ENCODE peak calls at places on chromosomes 13 and 19, in five cellular contexts. One of them, this sample, is unnamed.
A peak's percentile ranks its signal among the peaks of the same experiment; 100 is the strongest.

GRCh38 chr19:5235458-5236219 is 105.0 kb downstream of the PTPRS start:
- DNase-seq in upper lobe of left lung: no peak
- DNase-seq in left lung: no peak
- DNase-seq in breast epithelium: no peak
- DNase-seq in A549: no peak
- DNase-seq in this sample: no peak

GRCh38 chr13:94192576-94192975 is 286.9 kb downstream of the DCT start:
- DNase-seq in left lung: no peak
- DNase-seq in A549: peak; percentile 13
- DNase-seq in breast epithelium: no peak
- DNase-seq in upper lobe of left lung: peak; percentile 29
- DNase-seq in this sample: no peak

GRCh38 chr13:34464011-34464410 is 478.1 kb upstream of the NBEA start:
- DNase-seq in upper lobe of left lung: no peak
- DNase-seq in left lung: no peak
- DNase-seq in A549: peak; percentile 28
- DNase-seq in breast epithelium: no peak
- DNase-seq in this sample: no peak

GRCh38 chr13:112958127-112958989 is 10.7 kb upstream of the MCF2L start:
- DNase-seq in A549: no peak
- DNase-seq in breast epithelium: no peak
- DNase-seq in upper lobe of left lung: peak; percentile 20
- DNase-seq in left lung: no peak
- DNase-seq in this sample: no peak

GRCh38 chr13:73984201-73984600 is 150.0 kb downstream of the KLF12 start:
- DNase-seq in A549: no peak
- DNase-seq in breast epithelium: no peak
- DNase-seq in left lung: peak; percentile 36
- DNase-seq in upper lobe of left lung: no peak
- DNase-seq in this sample: no peak

GRCh38 chr13:75365724-75366173 is 116.2 kb downstream of the TBC1D4 start:
- DNase-seq in breast epithelium: no peak
- DNase-seq in left lung: no peak
- DNase-seq in A549: peak; percentile 21
- DNase-seq in upper lobe of left lung: no peak
- DNase-seq in this sample: peak; percentile 29

GRCh38 chr19:6204212-6204611 is 68.7 kb downstream of the ACSBG2 start:
- DNase-seq in left lung: no peak
- DNase-seq in breast epithelium: peak; percentile 50
- DNase-seq in upper lobe of left lung: no peak
- DNase-seq in A549: no peak
- DNase-seq in this sample: no peak

GRCh38 chr13:21584973-21585592 is 18.9 kb downstream of the MICU2 start:
- DNase-seq in upper lobe of left lung: no peak
- DNase-seq in left lung: no peak
- DNase-seq in A549: no peak
- DNase-seq in breast epithelium: no peak
- DNase-seq in this sample: no peak

GRCh38 chr13:75196112-75196855 is 285.7 kb downstream of the TBC1D4 start:
- DNase-seq in left lung: no peak
- DNase-seq in breast epithelium: no peak
- DNase-seq in upper lobe of left lung: no peak
- DNase-seq in A549: no peak
- DNase-seq in this sample: no peak

GRCh38 chr13:68627377-68627776 is 1397.2 kb upstream of the PCDH9 start:
- DNase-seq in breast epithelium: no peak
- DNase-seq in left lung: no peak
- DNase-seq in upper lobe of left lung: no peak
- DNase-seq in A549: no peak
- DNase-seq in this sample: no peak

GRCh38 chr19:2426661-2427322 is 594 bp downstream of the TIMM13 start:
- DNase-seq in breast epithelium: no peak
- DNase-seq in upper lobe of left lung: peak; percentile 37
- DNase-seq in left lung: peak; percentile 86
- DNase-seq in A549: peak; percentile 59
- DNase-seq in this sample: no peak

GRCh38 chr19:55114566-55115145 is 2.8 kb downstream of the PPP1R12C start:
- DNase-seq in upper lobe of left lung: no peak
- DNase-seq in left lung: no peak
- DNase-seq in breast epithelium: no peak
- DNase-seq in A549: no peak
- DNase-seq in this sample: no peak
- H3K4me3 ChIP-seq in upper lobe of left lung: no peak overlapping the region
- H3K4me3 ChIP-seq in left lung: no peak overlapping the region
- H3K4me3 ChIP-seq in breast epithelium: peak overlapping the region; percentile 96
- H3K4me3 ChIP-seq in A549: no peak overlapping the region
- H3K4me3 ChIP-seq in this sample: no peak overlapping the region

DNA sequence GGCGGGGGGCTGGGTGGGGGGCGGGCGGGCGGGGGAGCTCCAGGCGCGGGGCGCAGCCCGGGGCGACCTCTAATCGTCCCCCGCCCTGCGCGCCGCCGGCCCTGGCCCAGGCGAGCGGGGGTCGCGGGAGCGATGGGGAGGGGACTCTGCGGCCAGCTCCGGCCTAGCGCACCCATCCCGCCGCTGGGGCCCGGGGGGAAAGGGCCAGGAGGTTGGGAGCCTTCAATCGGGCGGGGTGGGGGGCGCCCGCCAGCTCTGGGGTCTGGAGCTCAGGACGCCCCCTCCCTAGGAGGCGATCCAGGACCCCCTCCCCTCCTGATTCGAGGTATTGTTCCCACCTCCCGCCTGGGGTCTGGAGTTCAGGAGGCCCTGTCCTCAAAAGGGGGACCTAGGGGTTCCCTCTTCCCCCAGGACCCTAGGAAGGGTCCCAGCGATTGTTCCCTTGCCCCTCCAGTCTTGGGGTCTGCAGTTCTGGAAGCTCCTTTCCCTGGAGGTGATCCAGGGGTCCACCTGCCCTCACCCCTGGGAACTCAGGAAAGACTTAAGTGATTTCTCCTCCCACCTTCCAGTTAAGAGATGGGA is 469 bp downstream of the ZNF358 start:
- DNase-seq in left lung: no peak
- DNase-seq in upper lobe of left lung: no peak
- DNase-seq in breast epithelium: no peak
- DNase-seq in A549: no peak
- DNase-seq in this sample: no peak
- H3K27ac ChIP-seq in left lung: peak overlapping the region; percentile 80
- H3K27ac ChIP-seq in upper lobe of left lung: peak overlapping the region; percentile 92
- H3K27ac ChIP-seq in breast epithelium: peak overlapping the region; percentile 82
- H3K27ac ChIP-seq in A549: peak overlapping the region; percentile 99
- H3K27ac ChIP-seq in this sample: no peak overlapping the region

DNA sequence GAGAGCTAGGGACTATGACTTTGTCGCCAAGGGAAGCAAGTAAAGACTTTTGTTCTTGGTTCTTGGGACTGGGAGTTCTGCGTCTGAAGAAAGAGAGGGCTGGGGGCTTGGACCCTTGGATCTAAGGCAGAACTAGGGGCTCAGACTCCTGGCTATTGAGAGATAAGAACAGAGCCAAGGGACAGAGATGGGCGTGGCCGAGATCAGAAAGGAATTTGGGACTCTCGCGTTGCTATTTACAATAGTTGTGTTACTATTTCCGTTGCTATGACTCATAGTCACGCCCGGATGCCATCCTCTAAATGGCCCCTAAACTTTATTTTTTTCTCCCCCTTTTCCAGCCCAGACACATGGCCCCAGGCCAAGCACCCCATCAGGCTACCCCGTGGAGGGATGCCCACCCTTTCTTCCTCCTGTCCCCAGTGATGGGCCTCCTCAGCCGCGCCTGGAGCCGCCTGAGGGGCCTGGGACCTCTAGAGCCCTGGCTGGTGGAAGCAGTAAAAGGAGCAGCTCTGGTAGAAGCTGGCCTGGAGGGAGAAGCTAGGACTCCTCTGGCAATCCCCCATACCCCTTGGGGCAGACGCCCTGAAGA is 759 bp downstream of the PPP1R15A start:
- DNase-seq in upper lobe of left lung: peak; percentile 94
- DNase-seq in breast epithelium: peak; percentile 87
- DNase-seq in left lung: peak; percentile 84
- DNase-seq in A549: peak; percentile 96
- DNase-seq in this sample: peak; percentile 89
- TF ChIP-seq CTCF in upper lobe of left lung: peak; percentile 31
- TF ChIP-seq CTCF in breast epithelium: peak; percentile 33
- TF ChIP-seq CTCF in left lung: no peak
- TF ChIP-seq CTCF in A549: no peak
- TF ChIP-seq CTCF in this sample: no peak

GRCh38 chr19:43594081-43594697 is 1.7 kb downstream of the IRGQ start:
- DNase-seq in A549: no peak
- DNase-seq in breast epithelium: no peak
- DNase-seq in left lung: no peak
- DNase-seq in upper lobe of left lung: no peak
- DNase-seq in this sample: no peak
- H3K4me3 ChIP-seq in A549: peak overlapping the region; percentile 66
- H3K4me3 ChIP-seq in breast epithelium: peak overlapping the region; percentile 75
- H3K4me3 ChIP-seq in left lung: peak overlapping the region; percentile 64
- H3K4me3 ChIP-seq in upper lobe of left lung: peak overlapping the region; percentile 62
- H3K4me3 ChIP-seq in this sample: peak overlapping the region; percentile 79

GRCh38 chr13:41655997-41656396 is 198.6 kb downstream of the RGCC start:
- DNase-seq in A549: no peak
- DNase-seq in breast epithelium: no peak
- DNase-seq in left lung: no peak
- DNase-seq in upper lobe of left lung: no peak
- DNase-seq in this sample: no peak

GRCh38 chr13:41658057-41658642 is 200.8 kb downstream of the RGCC start:
- DNase-seq in breast epithelium: no peak
- DNase-seq in A549: no peak
- DNase-seq in left lung: no peak
- DNase-seq in upper lobe of left lung: no peak
- DNase-seq in this sample: peak; percentile 74

GRCh38 chr13:41651413-41652068 is 194.2 kb downstream of the RGCC start:
- DNase-seq in left lung: no peak
- DNase-seq in upper lobe of left lung: no peak
- DNase-seq in A549: no peak
- DNase-seq in breast epithelium: no peak
- DNase-seq in this sample: no peak

GRCh38 chr13:41652735-41653361 is 195.5 kb downstream of the RGCC start:
- DNase-seq in upper lobe of left lung: no peak
- DNase-seq in left lung: no peak
- DNase-seq in A549: peak; percentile 58
- DNase-seq in breast epithelium: no peak
- DNase-seq in this sample: peak; percentile 42

GRCh38 chr13:41654800-41655199 is 197.4 kb downstream of the RGCC start:
- DNase-seq in breast epithelium: no peak
- DNase-seq in A549: no peak
- DNase-seq in left lung: no peak
- DNase-seq in upper lobe of left lung: no peak
- DNase-seq in this sample: no peak
- H3K27ac ChIP-seq in breast epithelium: no peak overlapping the region
- H3K27ac ChIP-seq in A549: no peak overlapping the region
- H3K27ac ChIP-seq in left lung: peak overlapping the region; percentile 38
- H3K27ac ChIP-seq in upper lobe of left lung: no peak overlapping the region
- H3K27ac ChIP-seq in this sample: no peak overlapping the region

GRCh38 chr13:23159587-23160240 is 21.1 kb upstream of the SGCG start:
- DNase-seq in breast epithelium: no peak
- DNase-seq in left lung: no peak
- DNase-seq in upper lobe of left lung: no peak
- DNase-seq in A549: no peak
- DNase-seq in this sample: no peak
- TF ChIP-seq CTCF in breast epithelium: no peak
- TF ChIP-seq CTCF in left lung: no peak
- TF ChIP-seq CTCF in upper lobe of left lung: peak; percentile 1
- TF ChIP-seq CTCF in A549: no peak
- TF ChIP-seq CTCF in this sample: peak; percentile 9